ENCODE peak calls at places on chromosomes 16 and 17, in four cellular contexts. L, N, F and P are unnamed samples.
A peak's percentile ranks its signal among the peaks of the same experiment; 100 is the strongest.

GRCh38 chr16:84356591-84357116 is 11.7 kb upstream of the ATP2C2 start:
- DNase-seq in N (peak; percentile 37), L (peak; percentile 32), F (no peak), P (peak; percentile 71)

GRCh38 chr17:81422776-81423697 is 27.8 kb downstream of the BAHCC1 start:
- DNase-seq in N (peak; percentile 96), L (peak; percentile 74), F (peak; percentile 58), P (no peak)

GRCh38 chr16:88534731-88535141 is 35.5 kb upstream of the ZC3H18 start:
- DNase-seq in F (peak; percentile 65), N (peak; percentile 52), L (no peak), P (no peak)

GRCh38 chr17:47896672-47897490 is 845 bp downstream of the SP2 start:
- DNase-seq in L (no peak), N (peak; percentile 20), F (no peak), P (peak; percentile 46)

GRCh38 chr17:43418441-43419374 is 19.9 kb downstream of the ARL4D start:
- DNase-seq in N (peak; percentile 94), L (no peak), F (no peak), P (no peak)

GRCh38 chr16:12120331-12120981 is 143.9 kb downstream of the SNX29 start:
- DNase-seq in L (no peak), F (peak; percentile 63), N (peak; percentile 70), P (no peak)

GRCh38 chr16:55706739-55707487 is 51.1 kb downstream of the SLC6A2 start:
- DNase-seq in L (no peak), N (no peak), F (no peak), P (no peak)

GRCh38 chr16:80366023-80366422 is 174.8 kb upstream of the DYNLRB2 start:
- DNase-seq in L (no peak), F (no peak), N (peak; percentile 41), P (no peak)

GRCh38 chr16:28136751-28137434 is 73.4 kb upstream of the GSG1L start:
- DNase-seq in F (no peak), L (no peak), N (no peak), P (no peak)

GRCh38 chr17:43033947-43034622 is 9.1 kb downstream of the RND2 start:
- DNase-seq in N (no peak), F (no peak), L (no peak), P (no peak)

GRCh38 chr17:6374761-6375312 is 60.1 kb downstream of the AIPL1 start:
- DNase-seq in N (peak; percentile 90), L (no peak), F (peak; percentile 45), P (no peak)